ENCODE peak calls at places on chromosomes 6 and 20, in five cellular contexts. W, B, P, U and A are unnamed samples.

GRCh38 chr6:162543221-162543620 is 184.3 kb downstream of the PRKN start:
- DNase-seq in W (no peak), B (no peak), P (no peak), U (no peak), A (no peak)

GRCh38 chr6:163324928-163325784 is 89.4 kb upstream of the QKI start:
- DNase-seq in W (no peak), B (no peak), P (peak; percentile 52), U (no peak), A (no peak)

GRCh38 chr6:66538548-66539135 is 831.6 kb upstream of the EYS start:
- DNase-seq in W (no peak), B (peak; percentile 5), P (no peak), U (no peak), A (no peak)

GRCh38 chr6:105986998-105987397 is 99.1 kb upstream of the PRDM1 start:
- DNase-seq in W (no peak), B (no peak), P (no peak), U (no peak), A (no peak)

GRCh38 chr6:11094411-11094851 is 797 bp downstream of the SMIM13 start:
- DNase-seq in W (peak; percentile 50), B (peak; percentile 65), P (peak; percentile 47), U (peak; percentile 56), A (peak; percentile 72)

GRCh38 chr6:40743226-40743625 is 156.1 kb upstream of the LRFN2 start:
- DNase-seq in W (no peak), B (no peak), P (no peak), U (no peak), A (no peak)

GRCh38 chr6:71294121-71294523 is 5.5 kb downstream of the OGFRL1 start:
- DNase-seq in W (no peak), B (no peak), P (no peak), U (no peak), A (no peak)

GRCh38 chr6:145110109-145110508 is 625.2 kb downstream of the EPM2A start:
- DNase-seq in W (no peak), B (no peak), P (no peak), U (no peak), A (no peak)

GRCh38 chr6:3898270-3898994 is 49.3 kb downstream of the FAM50B start:
- DNase-seq in W (no peak), B (no peak), P (no peak), U (no peak), A (no peak)

GRCh38 chr6:84411060-84411629 is 183.7 kb upstream of the CEP162 start:
- DNase-seq in W (no peak), B (no peak), P (no peak), U (no peak), A (no peak)

DNA sequence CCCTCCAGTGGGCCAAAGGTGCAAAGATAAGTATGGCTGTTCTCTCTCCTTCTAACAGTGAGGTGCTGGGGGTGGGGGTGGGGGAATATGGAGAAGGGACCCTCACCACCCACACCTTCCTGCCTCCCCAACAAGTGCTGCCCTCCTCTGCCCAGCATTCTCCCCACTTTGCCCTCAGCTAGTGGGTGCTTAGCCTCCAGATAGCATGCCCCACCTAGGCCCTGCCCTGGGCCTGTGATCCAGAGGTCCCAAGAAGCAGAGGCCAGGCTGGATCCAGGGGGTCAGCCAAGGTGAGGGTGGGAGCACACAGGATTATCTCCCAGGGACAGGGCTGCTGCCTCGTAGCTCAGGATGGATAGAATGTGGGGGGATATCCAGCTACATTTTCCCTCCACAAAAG is 1.2 kb downstream of the ADISSP start:
- DNase-seq in W (no peak), B (no peak), P (no peak), U (no peak), A (no peak)
- H3K4me3 ChIP-seq in W (peak overlapping the region; percentile 65), B (peak overlapping the region; percentile 83), P (peak overlapping the region; percentile 76), U (peak overlapping the region; percentile 30), A (no peak overlapping the region)

GRCh38 chr20:34312024-34312460 is 8.9 kb upstream of the AHCY start:
- DNase-seq in W (no peak), B (no peak), P (no peak), U (no peak), A (peak; percentile 43)
- H3K4me3 ChIP-seq in W (no peak overlapping the region), B (no peak overlapping the region), P (peak overlapping the region; percentile 31), U (no peak overlapping the region), A (peak overlapping the region; percentile 57)

DNA sequence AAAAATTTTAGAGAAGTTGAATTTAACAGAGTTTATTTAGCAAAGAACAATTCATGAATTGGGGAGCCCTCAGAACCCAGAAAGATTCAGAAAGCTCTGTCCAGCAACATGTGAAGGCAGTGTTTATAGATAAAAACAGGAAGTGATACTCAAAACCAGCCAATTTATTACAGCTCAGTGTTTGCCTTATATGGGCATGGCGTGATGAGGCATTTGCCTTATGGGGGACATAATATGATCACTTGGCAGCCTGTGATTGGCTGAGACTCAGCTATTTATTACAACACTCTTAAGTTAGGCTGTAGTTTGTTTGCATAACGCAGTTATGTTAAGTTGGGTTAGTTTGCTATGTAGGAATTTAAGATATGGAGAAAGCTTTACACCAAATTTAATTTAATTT is 11.5 kb downstream of the HLA-DPA1 start:
- DNase-seq in W (no peak), B (no peak), P (no peak), U (no peak), A (no peak)
- H3K4me3 ChIP-seq in W (no peak overlapping the region), B (no peak overlapping the region), P (no peak overlapping the region), U (no peak overlapping the region), A (no peak overlapping the region)

GRCh38 chr6:24935323-24935722 is 437 bp downstream of the RIPOR2 start:
- DNase-seq in W (no peak), B (no peak), P (no peak), U (no peak), A (no peak)
- H3K4me3 ChIP-seq in W (no peak overlapping the region), B (no peak overlapping the region), P (peak overlapping the region; percentile 19), U (peak overlapping the region; percentile 99), A (peak overlapping the region; percentile 14)

DNA sequence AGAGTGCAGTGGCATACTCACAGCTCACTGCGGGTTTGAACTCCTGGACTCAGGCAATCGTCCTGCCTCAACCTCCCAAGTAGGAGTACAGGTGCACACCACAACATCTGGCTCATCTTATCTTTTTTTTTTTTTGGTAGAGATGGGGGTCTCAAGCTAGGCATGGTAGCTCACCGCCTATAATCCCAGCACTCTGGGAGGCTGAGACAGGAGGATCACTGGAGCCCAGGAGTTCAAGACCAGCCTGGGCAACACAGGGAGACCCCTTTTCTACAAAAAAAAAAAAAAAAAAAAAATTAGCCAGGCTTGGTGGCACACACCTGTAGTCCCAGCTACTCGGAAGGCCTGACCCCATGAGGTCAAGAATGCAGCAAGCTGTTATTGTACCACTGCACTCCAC is 31.5 kb downstream of the ILRUN start:
- DNase-seq in W (no peak), B (no peak), P (no peak), U (no peak), A (no peak)
- H3K4me3 ChIP-seq in W (no peak overlapping the region), B (no peak overlapping the region), P (no peak overlapping the region), U (peak overlapping the region; percentile 60), A (no peak overlapping the region)

GRCh38 chr6:112144145-112144926 is 56.9 kb downstream of the FAM229B start:
- DNase-seq in W (no peak), B (peak; percentile 40), P (no peak), U (no peak), A (no peak)
- H3K4me3 ChIP-seq in W (no peak overlapping the region), B (peak overlapping the region; percentile 1), P (no peak overlapping the region), U (peak overlapping the region; percentile 4), A (no peak overlapping the region)

DNA sequence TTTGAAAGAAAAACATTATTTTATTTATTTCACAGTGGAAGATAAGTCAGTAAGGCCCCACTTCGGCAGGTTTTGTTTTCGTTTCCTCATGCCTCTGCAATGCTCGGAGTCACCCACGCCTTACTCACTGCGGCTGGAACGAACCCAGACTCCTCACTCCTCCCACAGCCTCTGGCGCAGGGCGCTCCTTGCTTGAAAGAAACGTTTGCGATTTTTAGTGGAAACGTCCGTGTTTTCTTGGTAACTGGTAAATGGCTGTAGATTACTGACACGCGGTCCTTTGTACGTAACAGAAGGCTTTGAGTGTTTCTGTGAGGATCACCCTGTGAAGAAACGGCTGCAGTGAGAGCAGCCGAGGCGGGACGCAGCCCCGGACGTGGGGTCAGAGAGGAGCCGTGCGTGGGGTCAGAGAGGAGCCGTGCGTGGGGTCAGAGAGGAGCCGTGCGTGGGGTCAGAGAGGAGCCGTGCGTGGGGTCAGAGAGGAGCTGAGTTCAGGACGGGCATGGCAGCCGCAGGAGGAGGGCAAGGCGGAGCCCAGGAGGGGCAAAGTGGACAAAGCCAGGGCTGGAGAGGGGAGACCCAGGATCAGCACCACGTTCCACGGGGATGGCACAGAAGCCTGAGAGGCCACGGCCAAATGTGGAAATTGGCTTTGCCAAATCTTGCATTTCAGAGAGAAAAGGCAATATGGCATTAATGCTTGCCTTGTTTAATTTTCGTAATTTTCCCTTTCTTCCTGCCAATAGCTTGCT is 198.6 kb upstream of the THBS2 start:
- DNase-seq in W (peak; percentile 70), B (peak; percentile 57), P (peak; percentile 79), U (no peak), A (no peak)
- H3K4me3 ChIP-seq in W (peak overlapping the region; percentile 39), B (peak overlapping the region; percentile 44), P (peak overlapping the region; percentile 20), U (no peak overlapping the region), A (no peak overlapping the region)

DNA sequence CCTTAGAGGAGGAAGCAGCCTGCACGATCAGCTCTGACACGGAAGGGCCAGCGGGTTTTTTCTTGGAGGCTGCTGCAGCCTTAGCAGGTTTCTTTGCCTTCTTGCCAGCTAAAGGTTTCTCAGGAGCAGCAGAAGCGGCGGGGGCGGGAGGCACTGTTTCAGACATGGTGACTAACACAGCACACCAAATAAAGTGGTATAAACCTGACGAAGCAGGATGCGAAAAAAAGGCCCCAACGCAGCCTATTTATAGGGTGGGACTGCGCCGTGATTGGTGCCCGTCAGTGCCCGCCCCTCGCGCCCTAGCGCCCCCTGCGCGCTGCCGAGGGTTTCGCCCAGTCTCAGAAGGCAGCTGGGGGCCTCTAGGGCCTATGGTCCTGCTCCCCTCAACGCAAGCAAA is 55.0 kb downstream of the TRIM38 start:
- DNase-seq in W (peak; percentile 70), B (no peak), P (peak; percentile 56), U (peak; percentile 78), A (no peak)
- H3K4me3 ChIP-seq in W (peak overlapping the region; percentile 50), B (no peak overlapping the region), P (peak overlapping the region; percentile 22), U (peak overlapping the region; percentile 51), A (peak overlapping the region; percentile 4)

GRCh38 chr6:73262701-73263569 is at the start of gene KHDC1:
- DNase-seq in W (peak; percentile 56), B (peak; percentile 93), P (peak; percentile 29), U (peak; percentile 55), A (peak; percentile 54)
- H3K4me3 ChIP-seq in W (peak within 1 kb of the TSS; percentile 73), B (peak within 1 kb of the TSS; percentile 70), P (peak within 1 kb of the TSS; percentile 77), U (peak within 1 kb of the TSS; percentile 86), A (peak within 1 kb of the TSS; percentile 49)

GRCh38 chr20:48819813-48820648 is 7.8 kb downstream of the PREX1 start:
- DNase-seq in W (no peak), B (no peak), P (no peak), U (no peak), A (no peak)
- H3K4me3 ChIP-seq in W (no peak overlapping the region), B (no peak overlapping the region), P (no peak overlapping the region), U (peak overlapping the region; percentile 90), A (no peak overlapping the region)